ENCODE peak calls at places on chromosome 10, in four cellular contexts. M is tibial nerve, U is K562, E is HCT116. Y is an unnamed sample.

GRCh38 chr10:129472696-129473555 is 5.9 kb downstream of the MGMT start:
- DNase-seq in M (no peak), U (no peak), E (no peak), Y (no peak)

GRCh38 chr10:103660364-103661197 is 167.1 kb downstream of the NEURL1 start:
- DNase-seq in M (no peak), U (no peak), E (no peak), Y (no peak)

GRCh38 chr10:25797888-25798429 is 136.1 kb upstream of the MYO3A start:
- DNase-seq in M (no peak), U (no peak), E (no peak), Y (no peak)

GRCh38 chr10:34906021-34906965 is 91.2 kb upstream of the PARD3 start:
- DNase-seq in M (peak; percentile 41), U (no peak), E (no peak), Y (peak; percentile 95)

GRCh38 chr10:110865184-110865803 is 6.4 kb upstream of the PDCD4 start:
- DNase-seq in M (no peak), U (no peak), E (no peak), Y (peak; percentile 74)

GRCh38 chr10:16835223-16835622 is 18.0 kb upstream of the RSU1 start:
- DNase-seq in M (no peak), U (no peak), E (no peak), Y (no peak)

GRCh38 chr10:68897336-68897741 is 3.8 kb upstream of the DDX50 start:
- DNase-seq in M (peak; percentile 64), U (peak; percentile 64), E (peak; percentile 48), Y (peak; percentile 64)

GRCh38 chr10:42367532-42368230 is 270.7 kb downstream of the ZNF33B start:
- DNase-seq in M (peak; percentile 82), U (peak; percentile 97), E (no peak), Y (peak; percentile 51)

GRCh38 chr10:31490858-31491504 is 172.0 kb downstream of the ZEB1 start:
- DNase-seq in M (no peak), U (no peak), E (peak; percentile 8), Y (peak; percentile 41)

GRCh38 chr10:52216852-52217251 is 97.2 kb upstream of the DKK1 start:
- DNase-seq in M (no peak), U (no peak), E (no peak), Y (peak; percentile 29)

GRCh38 chr10:111766464-111766863 is 417.1 kb downstream of the GPAM start:
- DNase-seq in M (no peak), U (no peak), E (no peak), Y (no peak)

GRCh38 chr10:36441557-36441956 is 683.8 kb upstream of the ANKRD30A start:
- DNase-seq in M (no peak), U (no peak), E (no peak), Y (peak; percentile 35)

GRCh38 chr10:99860466-99860865 is 78.0 kb downstream of the ABCC2 start:
- DNase-seq in M (no peak), U (no peak), E (no peak), Y (no peak)

GRCh38 chr10:90945496-90946070 is 24.7 kb upstream of the ANKRD1 start:
- DNase-seq in M (no peak), U (no peak), E (no peak), Y (no peak)

GRCh38 chr10:44952779-44953231 is 6.8 kb upstream of the RASSF4 start:
- DNase-seq in M (no peak), U (no peak), E (no peak), Y (no peak)

GRCh38 chr10:68185085-68185484 is 46.8 kb downstream of the ATOH7 start:
- DNase-seq in M (no peak), U (no peak), E (no peak), Y (no peak)

GRCh38 chr10:31011660-31012022 is 20.0 kb downstream of the ZNF438 start:
- DNase-seq in M (no peak), U (no peak), E (no peak), Y (no peak)

GRCh38 chr10:57657164-57657765 is 610.4 kb downstream of the IPMK start:
- DNase-seq in M (peak; percentile 41), U (peak; percentile 44), E (peak; percentile 13), Y (peak; percentile 60)

DNA sequence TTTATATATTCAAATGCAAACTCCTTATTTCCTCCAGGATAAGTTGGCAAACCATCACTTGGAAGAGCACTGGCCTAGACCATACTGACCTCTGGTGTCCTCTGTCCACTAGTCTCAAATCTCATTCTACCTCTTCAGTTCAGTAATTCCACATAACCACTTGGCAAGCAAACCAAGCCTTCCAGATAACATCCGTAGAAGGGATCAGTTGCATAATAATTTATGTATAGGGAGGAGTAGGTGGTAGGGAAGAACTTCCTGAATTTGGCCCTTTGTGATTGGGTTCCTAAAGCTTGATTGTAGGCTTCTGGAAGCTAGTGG is 55.0 kb downstream of the WAC start:
- DNase-seq in M (no peak), U (peak; percentile 17), E (no peak), Y (peak; percentile 33)
- TF ChIP-seq CTCF in M (no peak), U (no peak), E (no peak), Y (no peak)

DNA sequence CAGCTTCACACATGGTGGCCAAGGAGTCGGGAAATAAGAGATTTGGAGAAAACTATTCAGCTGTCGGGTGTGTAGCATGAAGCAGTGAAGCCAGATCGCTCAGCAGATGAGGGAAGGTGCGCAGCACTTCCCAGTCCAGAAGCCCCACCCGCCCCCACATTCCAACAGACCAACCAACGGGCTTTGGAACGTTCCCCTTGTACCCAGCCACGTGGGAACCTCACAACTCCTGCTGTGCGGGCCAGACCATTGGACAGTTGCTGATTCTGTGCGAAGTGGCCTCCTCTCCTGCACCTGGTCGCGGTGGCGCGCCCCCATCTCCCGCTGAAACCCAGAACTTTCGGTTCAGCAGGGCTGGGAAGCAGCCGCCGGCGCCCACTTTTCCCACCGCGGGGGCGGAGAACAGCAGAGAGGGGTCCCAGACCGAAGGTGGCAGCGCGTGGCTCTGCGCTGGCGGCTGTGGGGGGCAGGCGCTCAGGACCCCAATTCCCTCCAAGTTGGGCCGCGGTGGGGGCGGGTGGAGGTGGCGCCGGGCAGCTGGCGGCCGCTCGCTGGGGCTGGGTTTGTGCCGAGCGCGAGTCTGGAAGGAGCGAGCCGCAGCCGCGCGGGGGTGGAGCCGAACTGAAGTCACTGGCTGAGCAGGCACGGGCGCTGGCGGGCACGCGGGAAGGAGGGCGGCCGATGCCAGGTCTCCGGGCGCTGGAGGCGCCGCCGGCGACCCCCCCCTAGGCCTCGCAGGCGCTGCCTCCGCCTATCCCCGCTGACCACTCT is 1301.5 kb upstream of the SORCS1 start:
- DNase-seq in M (no peak), U (no peak), E (no peak), Y (peak; percentile 3)
- H3K4me3 ChIP-seq in M (peak overlapping the region; percentile 58), U (no peak overlapping the region), E (no peak overlapping the region), Y (peak overlapping the region; percentile 35)

GRCh38 chr10:118596426-118597124 is 1.1 kb upstream of the PRLHR start:
- DNase-seq in M (no peak), U (no peak), E (no peak), Y (no peak)

GRCh38 chr10:118595598-118596425 is at the start of gene PRLHR:
- DNase-seq in M (no peak), U (peak; percentile 18), E (no peak), Y (no peak)

GRCh38 chr10:118594392-118595063 is 920 bp downstream of the PRLHR start:
- DNase-seq in M (peak; percentile 18), U (peak; percentile 22), E (no peak), Y (peak; percentile 17)

GRCh38 chr10:118592675-118593330 is 2.6 kb downstream of the PRLHR start:
- DNase-seq in M (no peak), U (no peak), E (no peak), Y (no peak)

GRCh38 chr10:118595064-118595420 is 406 bp downstream of the PRLHR start:
- DNase-seq in M (no peak), U (no peak), E (no peak), Y (no peak)
- H3K27me3 ChIP-seq in M (peaks cover 77% of the 10 kb centered on the region), U (peaks cover under 1% of the 10 kb centered on the region), E (peaks cover 52% of the 10 kb centered on the region), Y (peaks cover 16% of the 10 kb centered on the region)

GRCh38 chr10:79502561-79503309 is 9.6 kb upstream of the EIF5AL1 start:
- DNase-seq in M (no peak), U (peak; percentile 55), E (no peak), Y (peak; percentile 10)
- TF ChIP-seq CTCF in M (no peak), U (peak; percentile 72), E (peak; percentile 76), Y (peak; percentile 57)

GRCh38 chr10:7687228-7687907 is 15.7 kb upstream of the ITIH2 start:
- DNase-seq in M (peak; percentile 83), U (peak; percentile 75), E (peak; percentile 95), Y (peak; percentile 81)
- H3K4me3 ChIP-seq in M (no peak overlapping the region), U (no peak overlapping the region), E (no peak overlapping the region), Y (no peak overlapping the region)

GRCh38 chr10:62430881-62431280 is 56.7 kb downstream of the ZNF365 start:
- DNase-seq in M (no peak), U (no peak), E (no peak), Y (no peak)

GRCh38 chr10:62422068-62422590 is 48.0 kb downstream of the ZNF365 start:
- DNase-seq in M (no peak), U (no peak), E (no peak), Y (peak; percentile 74)

GRCh38 chr10:62426086-62426485 is 51.9 kb downstream of the ZNF365 start:
- DNase-seq in M (no peak), U (no peak), E (peak; percentile 70), Y (peak; percentile 94)

GRCh38 chr10:62424026-62424425 is 49.9 kb downstream of the ZNF365 start:
- DNase-seq in M (no peak), U (no peak), E (no peak), Y (peak; percentile 30)

GRCh38 chr10:62426600-62426999 is 52.4 kb downstream of the ZNF365 start:
- DNase-seq in M (no peak), U (no peak), E (peak; percentile 36), Y (no peak)
- H3K27me3 ChIP-seq in M (no peaks in the 10 kb centered on the region), U (no peaks in the 10 kb centered on the region), E (no peaks in the 10 kb centered on the region), Y (no peaks in the 10 kb centered on the region)

GRCh38 chr10:32931593-32931992 is 26.4 kb downstream of the ITGB1 start:
- DNase-seq in M (no peak), U (no peak), E (no peak), Y (no peak)
- TF ChIP-seq CTCF in M (no peak), U (no peak), E (no peak), Y (no peak)

Y was measured in bronchial epithelial cell.